ENCODE peak calls at places on chromosomes 4 and X, in six cellular contexts. C is CD8-positive, alpha-beta T cell; T is cardiac muscle cell; F is A549; O is heart right ventricle; P is fibroblast of pulmonary artery. V is an unnamed sample.

GRCh38 chr4:75391489-75392166 is 122.6 kb downstream of the RCHY1 start:
- DNase-seq in C (no peak), T (no peak), F (no peak), O (no peak), P (no peak), V (no peak)

GRCh38 chr4:102734591-102735385 is 26.0 kb downstream of the MANBA start:
- DNase-seq in C (no peak), T (no peak), F (no peak), O (no peak), P (no peak), V (no peak)

GRCh38 chrX:25873196-25873595 is 264.9 kb upstream of the MAGEB18 start:
- DNase-seq in C (no peak), T (peak; percentile 62), F (no peak), O (no peak), P (peak; percentile 81), V (no peak)

GRCh38 chr4:141905751-141906150 is 269.4 kb downstream of the IL15 start:
- DNase-seq in C (no peak), T (peak; percentile 49), F (no peak), O (no peak), P (peak; percentile 50), V (no peak)

GRCh38 chr4:105426187-105426897 is 47.5 kb downstream of the PPA2 start:
- DNase-seq in C (no peak), T (no peak), F (no peak), O (no peak), P (no peak), V (no peak)

GRCh38 chr4:101205878-101206277 is 141.4 kb downstream of the PPP3CA start:
- DNase-seq in C (peak; percentile 53), T (peak; percentile 49), F (peak; percentile 28), O (no peak), P (peak; percentile 36), V (no peak)

GRCh38 chr4:53854991-53855885 is 209.2 kb downstream of the CHIC2 start:
- DNase-seq in C (no peak), T (peak; percentile 36), F (no peak), O (no peak), P (peak; percentile 54), V (no peak)

GRCh38 chrX:57902633-57903032 is 7.6 kb downstream of the ZXDA start:
- DNase-seq in C (no peak), T (no peak), F (no peak), O (no peak), P (no peak), V (no peak)

GRCh38 chr4:3251691-3252479 is 2.9 kb downstream of the MSANTD1 start:
- DNase-seq in C (no peak), T (no peak), F (no peak), O (no peak), P (no peak), V (peak; percentile 1)

GRCh38 chrX:132442674-132443073 is 46.2 kb downstream of the MBNL3 start:
- DNase-seq in C (no peak), T (peak; percentile 41), F (no peak), O (no peak), P (peak; percentile 14), V (no peak)

GRCh38 chrX:144006811-144007210 is 122.9 kb downstream of the UBE2NL start:
- DNase-seq in C (no peak), T (peak; percentile 24), F (no peak), O (no peak), P (peak; percentile 51), V (no peak)

GRCh38 chrX:8653956-8654355 is 78.0 kb downstream of the ANOS1 start:
- DNase-seq in C (no peak), T (no peak), F (no peak), O (no peak), P (no peak), V (no peak)

GRCh38 chrX:36445576-36445975 is 526.0 kb downstream of the CFAP47 start:
- DNase-seq in C (no peak), T (no peak), F (no peak), O (no peak), P (no peak), V (no peak)

GRCh38 chr4:2694691-2695090 is 61.4 kb downstream of the TNIP2 start:
- DNase-seq in C (no peak), T (no peak), F (no peak), O (no peak), P (no peak), V (no peak)

GRCh38 chrX:68932611-68933010 is 103.8 kb downstream of the EFNB1 start:
- DNase-seq in C (no peak), T (peak; percentile 43), F (no peak), O (peak; percentile 31), P (peak; percentile 39), V (no peak)

GRCh38 chrX:130174051-130174704 is 2.4 kb downstream of the RAB33A start:
- DNase-seq in C (no peak), T (peak; percentile 75), F (no peak), O (peak; percentile 38), P (peak; percentile 72), V (no peak)

GRCh38 chrX:118807151-118808017 is 16.2 kb upstream of the ZCCHC12 start:
- DNase-seq in C (no peak), T (peak; percentile 68), F (peak; percentile 67), O (peak; percentile 17), P (peak; percentile 70), V (peak; percentile 42)

GRCh38 chr4:120865985-120866384 is 56.5 kb downstream of the PRDM5 start:
- DNase-seq in C (no peak), T (no peak), F (no peak), O (no peak), P (no peak), V (peak; percentile 20)

GRCh38 chr4:86831262-86832090 is 17.7 kb downstream of the SLC10A6 start:
- DNase-seq in C (no peak), T (peak; percentile 85), F (peak; percentile 46), O (no peak), P (peak; percentile 82), V (no peak)

GRCh38 chr4:155809835-155810234 is 51.0 kb downstream of the GUCY1B1 start:
- DNase-seq in C (no peak), T (peak; percentile 92), F (peak; percentile 88), O (peak; percentile 10), P (peak; percentile 94), V (no peak)

GRCh38 chr4:123986268-123986798 is 589.7 kb downstream of the SPRY1 start:
- DNase-seq in C (no peak), T (peak; percentile 95), F (no peak), O (peak; percentile 74), P (peak; percentile 98), V (no peak)

GRCh38 chr4:183300070-183300469 is 20.0 kb downstream of the CLDN22 start:
- DNase-seq in C (no peak), T (peak; percentile 35), F (no peak), O (no peak), P (peak; percentile 31), V (no peak)

GRCh38 chr4:170080496-170080895 is 9.3 kb downstream of the AADAT start:
- DNase-seq in C (no peak), T (no peak), F (no peak), O (no peak), P (no peak), V (no peak)

GRCh38 chr4:128385683-128386304 is 98.2 kb upstream of the PGRMC2 start:
- DNase-seq in C (no peak), T (peak; percentile 58), F (peak; percentile 77), O (no peak), P (peak; percentile 51), V (no peak)
- TF ChIP-seq CTCF in C (no peak), T (peak; percentile 22), F (peak; percentile 29), O (peak; percentile 7), P (peak; percentile 16), V (no peak)

GRCh38 chr4:82780398-82781231 is 18.0 kb downstream of the SCD5 start:
- DNase-seq in C (peak; percentile 43), T (peak; percentile 83), F (peak; percentile 51), O (peak; percentile 85), P (peak; percentile 79), V (no peak)
- TF ChIP-seq CTCF in C (no peak), T (no peak), F (peak; percentile 15), O (no peak), P (no peak), V (no peak)

GRCh38 chrX:133698298-133698697 is 283.0 kb upstream of the GPC4 start:
- DNase-seq in C (no peak), T (peak; percentile 44), F (no peak), O (no peak), P (peak; percentile 38), V (no peak)
- TF ChIP-seq CTCF in C (no peak), T (peak; percentile 30), F (no peak), O (no peak), P (peak; percentile 27), V (no peak)

GRCh38 chrX:136694491-136695087 is 46.6 kb downstream of the CD40LG start:
- DNase-seq in C (no peak), T (peak; percentile 71), F (peak; percentile 51), O (no peak), P (peak; percentile 80), V (peak; percentile 3)
- TF ChIP-seq CTCF in C (peak; percentile 71), T (peak; percentile 61), F (peak; percentile 66), O (peak; percentile 47), P (peak; percentile 58), V (peak; percentile 56)

DNA sequence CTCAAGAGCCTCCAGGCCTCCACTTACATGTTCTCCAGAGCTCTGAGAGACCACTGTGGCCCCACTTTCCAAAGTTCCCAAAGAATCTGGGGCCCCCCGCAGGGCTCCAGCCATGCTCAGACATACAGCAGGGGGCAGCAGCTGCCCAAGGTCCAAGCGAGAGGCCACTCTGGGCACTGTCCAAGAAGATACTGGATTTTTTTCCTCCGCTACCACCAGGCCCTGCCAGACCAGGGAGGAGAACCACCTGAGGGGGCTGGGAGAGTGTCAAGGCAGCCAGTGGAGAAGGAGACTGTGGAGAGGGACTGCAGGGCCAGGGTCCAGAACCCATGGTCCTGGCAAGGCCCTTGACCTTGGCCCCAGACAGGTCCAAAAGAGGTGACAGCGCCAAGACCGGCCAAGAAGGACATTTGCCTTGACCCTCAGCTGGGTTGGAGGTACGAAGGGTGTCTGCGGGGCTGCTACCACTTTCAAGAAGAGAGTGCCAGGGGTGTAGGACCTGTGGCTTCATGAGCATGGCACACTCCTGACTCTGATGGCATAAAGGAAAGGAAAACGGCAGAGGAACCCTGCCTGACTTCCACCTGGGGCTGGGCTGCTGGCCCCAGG is 5.3 kb downstream of the EMD start:
- DNase-seq in C (no peak), T (no peak), F (no peak), O (no peak), P (peak; percentile 44), V (no peak)
- TF ChIP-seq CTCF in C (no peak), T (peak; percentile 54), F (peak; percentile 11), O (peak; percentile 64), P (peak; percentile 36), V (no peak)